ENCODE peak calls at places on chromosomes 5 and 9, in six cellular contexts. C, X, H, S, A and N are unnamed samples.

GRCh38 chr5:19739691-19740090 is 248.3 kb downstream of the CDH18 start:
- DNase-seq in X (no peak), H (no peak), S (no peak), C (no peak), A (no peak), N (peak; percentile 3)

GRCh38 chr5:159972538-159973362 is 36.2 kb upstream of the TTC1 start:
- DNase-seq in H (no peak), X (no peak), A (no peak), S (no peak), C (no peak), N (no peak)

GRCh38 chr9:87640385-87640795 is 85.5 kb upstream of the CTSL start:
- DNase-seq in H (no peak), S (peak; percentile 32), X (no peak), A (peak; percentile 81), C (peak; percentile 50), N (peak; percentile 78)

GRCh38 chr5:112036206-112036605 is 279.2 kb upstream of the NREP start:
- DNase-seq in S (no peak), X (peak; percentile 29), C (no peak), A (no peak), H (peak; percentile 61), N (no peak)

GRCh38 chr9:112115955-112116354 is 59.1 kb downstream of the SUSD1 start:
- DNase-seq in C (no peak), H (no peak), X (peak; percentile 19), S (no peak), A (no peak), N (no peak)

GRCh38 chr5:133819977-133820471 is 148.4 kb downstream of the C5orf15 start:
- DNase-seq in C (no peak), X (no peak), H (no peak), A (no peak), S (no peak), N (peak; percentile 6)

GRCh38 chr5:142181096-142181495 is 72.5 kb downstream of the NDFIP1 start:
- DNase-seq in H (no peak), C (peak; percentile 58), S (no peak), X (no peak), A (no peak), N (no peak)

GRCh38 chr9:136928591-136928990 is 15.9 kb downstream of the FBXW5 start:
- DNase-seq in A (no peak), C (no peak), H (no peak), X (no peak), S (no peak), N (no peak)

GRCh38 chr5:83720805-83721431 is at the start of gene HAPLN1:
- DNase-seq in H (no peak), A (no peak), X (peak; percentile 41), C (peak; percentile 20), S (no peak), N (peak; percentile 36)

GRCh38 chr9:23232831-23233230 is 593.2 kb downstream of the ELAVL2 start:
- DNase-seq in A (no peak), S (no peak), X (no peak), C (no peak), H (no peak), N (no peak)

GRCh38 chr9:134719331-134719730 is 77.7 kb downstream of the COL5A1 start:
- DNase-seq in X (no peak), H (no peak), C (no peak), A (no peak), S (no peak), N (no peak)

GRCh38 chr5:159097461-159098284 is 2.0 kb downstream of the EBF1 start:
- DNase-seq in X (peak; percentile 75), C (no peak), A (no peak), S (no peak), H (no peak), N (peak; percentile 62)

GRCh38 chr5:1343931-1344901 is 683 bp downstream of the CLPTM1L start:
- DNase-seq in C (peak; percentile 51), X (peak; percentile 67), H (peak; percentile 5), S (peak; percentile 39), A (no peak), N (peak; percentile 7)

GRCh38 chr9:133606722-133607053 is 2.5 kb downstream of the FAM163B start:
- DNase-seq in C (no peak), X (no peak), H (no peak), A (no peak), S (no peak), N (no peak)
- H3K27me3 ChIP-seq in C (peaks cover 32% of the 10 kb centered on the region), X (peaks cover 67% of the 10 kb centered on the region), H (peaks cover 29% of the 10 kb centered on the region), A (peaks cover 100% of the 10 kb centered on the region), S (peaks cover 92% of the 10 kb centered on the region), N (peaks cover 5% of the 10 kb centered on the region)

GRCh38 chr9:33180526-33181184 is 13.5 kb upstream of the B4GALT1 start:
- DNase-seq in H (peak; percentile 58), C (no peak), S (no peak), A (no peak), X (peak; percentile 86), N (peak; percentile 85)
- H3K27ac ChIP-seq in H (peak overlapping the region; percentile 62), C (no peak overlapping the region), S (no peak overlapping the region), A (no peak overlapping the region), X (peak overlapping the region; percentile 93), N (no peak overlapping the region)

DNA sequence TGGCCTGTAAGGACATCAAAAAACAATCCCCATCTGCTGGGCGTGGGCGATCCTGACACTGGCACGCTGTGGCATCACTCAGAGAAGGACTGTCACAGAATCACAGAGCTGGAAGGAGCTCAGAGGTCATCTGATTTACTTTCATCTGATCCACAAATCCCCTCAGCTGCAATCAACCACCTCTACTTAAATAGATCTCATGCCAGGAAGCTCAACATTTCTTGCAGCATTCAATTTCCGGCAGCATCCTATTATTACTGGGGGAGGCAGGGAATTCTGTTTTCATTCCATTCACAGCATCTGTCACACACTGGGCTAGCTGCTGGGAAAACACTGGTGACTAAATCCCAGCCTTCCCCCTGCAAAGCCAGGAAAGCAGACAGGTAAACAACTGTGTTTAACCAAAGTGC is 38.3 kb downstream of the RETREG1 start:
- DNase-seq in H (no peak), A (no peak), C (no peak), X (no peak), S (no peak), N (peak; percentile 25)
- H3K27me3 ChIP-seq in H (no peaks in the 10 kb centered on the region), A (no peaks in the 10 kb centered on the region), C (no peaks in the 10 kb centered on the region), X (no peaks in the 10 kb centered on the region), S (peaks cover 15% of the 10 kb centered on the region), N (no peaks in the 10 kb centered on the region)

GRCh38 chr9:95570150-95570549 is 53.4 kb upstream of the PTCH1 start:
- DNase-seq in S (no peak), H (no peak), C (no peak), A (no peak), X (peak; percentile 62), N (peak; percentile 54)
- H3K27ac ChIP-seq in S (no peak overlapping the region), H (no peak overlapping the region), C (no peak overlapping the region), A (no peak overlapping the region), X (no peak overlapping the region), N (no peak overlapping the region)